ENCODE peak calls at places on chromosomes 6 and 20, in nine cellular contexts. C is GM06990, E is Panc1, Y is upper lobe of left lung, H is HFF-Myc, N is body of pancreas, X is AG09309, V is NB4, L is tibial nerve. M is an unnamed sample.

GRCh38 chr6:126228001-126228791 is 111.7 kb upstream of the CENPW start:
- DNase-seq in C (no peak), E (no peak), Y (no peak), H (no peak), N (no peak), X (no peak), V (no peak), L (no peak), M (no peak)

GRCh38 chr6:168926306-168926705 is 327.3 kb downstream of the THBS2 start:
- DNase-seq in C (no peak), E (no peak), Y (no peak), H (no peak), N (no peak), X (no peak), V (no peak), L (no peak), M (no peak)

GRCh38 chr20:53157443-53158408 is 185.6 kb downstream of the TSHZ2 start:
- DNase-seq in C (peak), E (peak), Y (peak), H (no peak), N (peak), X (peak), V (peak), L (no peak), M (no peak)

GRCh38 chr6:157193443-157193996 is 129.8 kb downstream of the TMEM242 start:
- DNase-seq in C (no peak), E (no peak), Y (no peak), H (no peak), N (no peak), X (no peak), V (no peak), L (no peak), M (no peak)

GRCh38 chr6:113221850-113222249 is 635.3 kb upstream of the MARCKS start:
- DNase-seq in C (no peak), E (no peak), Y (no peak), H (no peak), N (no peak), X (no peak), V (peak), L (no peak), M (no peak)

GRCh38 chr6:90315354-90315960 is 18.8 kb upstream of the BACH2 start:
- DNase-seq in C (no peak), E (no peak), Y (no peak), H (no peak), N (no peak), X (no peak), V (no peak), L (no peak), M (no peak)

GRCh38 chr20:32511358-32512046 is 73.6 kb downstream of the NOL4L start:
- DNase-seq in C (no peak), E (no peak), Y (no peak), H (no peak), N (no peak), X (no peak), V (peak), L (no peak), M (no peak)

GRCh38 chr20:9015984-9016324 is 52.9 kb upstream of the PLCB4 start:
- DNase-seq in C (no peak), E (no peak), Y (no peak), H (no peak), N (no peak), X (peak), V (no peak), L (no peak), M (peak)

GRCh38 chr6:149864578-149865535 is 698 bp upstream of the LRP11 start:
- DNase-seq in C (no peak), E (no peak), Y (no peak), H (no peak), N (peak), X (no peak), V (peak), L (no peak), M (no peak)

GRCh38 chr6:45709834-45710233 is 305.8 kb downstream of the CLIC5 start:
- DNase-seq in C (peak), E (no peak), Y (no peak), H (no peak), N (no peak), X (no peak), V (no peak), L (no peak), M (no peak)

GRCh38 chr6:131890091-131890490 is 61.1 kb downstream of the CCN2 start:
- DNase-seq in C (no peak), E (no peak), Y (no peak), H (no peak), N (no peak), X (no peak), V (no peak), L (no peak), M (no peak)

GRCh38 chr6:54525731-54526130 is 217.5 kb downstream of the TINAG start:
- DNase-seq in C (no peak), E (no peak), Y (no peak), H (peak), N (no peak), X (no peak), V (no peak), L (no peak), M (peak)

GRCh38 chr6:56370127-56370540 is 122.8 kb upstream of the COL21A1 start:
- DNase-seq in C (no peak), E (peak), Y (peak), H (peak), N (peak), X (no peak), V (no peak), L (peak), M (no peak)

GRCh38 chr20:38828514-38829295 is 23.2 kb downstream of the PPP1R16B start:
- DNase-seq in C (no peak), E (no peak), Y (no peak), H (no peak), N (no peak), X (no peak), V (no peak), L (no peak), M (no peak)

GRCh38 chr6:141265748-141266647 is 866.7 kb upstream of the GJE1 start:
- DNase-seq in C (no peak), E (no peak), Y (no peak), H (no peak), N (no peak), X (no peak), V (no peak), L (no peak), M (no peak)

GRCh38 chr6:1081566-1081965 is 230.3 kb upstream of the FOXQ1 start:
- DNase-seq in C (no peak), E (no peak), Y (no peak), H (peak), N (no peak), X (peak), V (no peak), L (no peak), M (no peak)

GRCh38 chr20:51554538-51555165 is 12.1 kb upstream of the NFATC2 start:
- DNase-seq in C (no peak), E (no peak), Y (no peak), H (no peak), N (no peak), X (peak), V (no peak), L (no peak), M (peak)

GRCh38 chr6:35461270-35461669 is 6.9 kb upstream of the RPL10A start:
- DNase-seq in C (no peak), E (no peak), Y (no peak), H (no peak), N (no peak), X (no peak), V (no peak), L (no peak), M (no peak)

GRCh38 chr6:111484655-111484974 is 1.6 kb upstream of the REV3L start:
- DNase-seq in C (peak), E (no peak), Y (no peak), H (no peak), N (no peak), X (no peak), V (no peak), L (no peak), M (no peak)

GRCh38 chr6:169173532-169174268 is 79.9 kb downstream of the THBS2 start:
- DNase-seq in C (no peak), E (no peak), Y (no peak), H (no peak), N (no peak), X (no peak), V (no peak), L (no peak), M (no peak)

GRCh38 chr6:128495536-128496333 is 24.7 kb downstream of the PTPRK start:
- DNase-seq in C (no peak), E (no peak), Y (no peak), H (no peak), N (no peak), X (no peak), V (no peak), L (no peak), M (no peak)

GRCh38 chr20:1566701-1567100 is 9.2 kb upstream of the SIRPD start:
- DNase-seq in C (no peak), E (no peak), Y (no peak), H (no peak), N (no peak), X (no peak), V (peak), L (no peak), M (no peak)

GRCh38 chr20:1568166-1568490 is 10.6 kb upstream of the SIRPD start:
- DNase-seq in C (no peak), E (no peak), Y (no peak), H (no peak), N (no peak), X (no peak), V (no peak), L (no peak), M (no peak)

GRCh38 chr20:1569417-1569861 is 11.9 kb upstream of the SIRPD start:
- DNase-seq in C (no peak), E (no peak), Y (peak), H (no peak), N (no peak), X (no peak), V (peak), L (no peak), M (no peak)

GRCh38 chr20:1565461-1565860 is 8.0 kb upstream of the SIRPD start:
- DNase-seq in C (no peak), E (no peak), Y (no peak), H (no peak), N (no peak), X (no peak), V (peak), L (no peak), M (no peak)

GRCh38 chr20:1567392-1568165 is 10.1 kb upstream of the SIRPD start:
- DNase-seq in C (no peak), E (no peak), Y (no peak), H (peak), N (no peak), X (peak), V (peak), L (no peak), M (no peak)
- TF ChIP-seq CTCF in C (no peak), E (no peak), Y (no peak), H (no peak), N (no peak), X (no peak), V (no peak), L (no peak), M (no peak)

GRCh38 chr6:79628466-79629288 is 2.5 kb upstream of the SH3BGRL2 start:
- DNase-seq in C (no peak), E (no peak), Y (no peak), H (no peak), N (no peak), X (no peak), V (no peak), L (no peak), M (no peak)
- H3K4me3 ChIP-seq in C (no peak), E (no peak), Y (no peak), H (no peak), N (no peak), X (no peak), V (no peak), L (no peak), M (no peak)

GRCh38 chr6:33383427-33384185 is 8.0 kb upstream of the KIFC1 start:
- DNase-seq in C (no peak), E (no peak), Y (no peak), H (no peak), N (no peak), X (no peak), V (no peak), L (no peak), M (no peak)

GRCh38 chr6:33390173-33390572 is 1.4 kb upstream of the KIFC1 start:
- DNase-seq in C (no peak), E (no peak), Y (no peak), H (no peak), N (no peak), X (no peak), V (no peak), L (no peak), M (no peak)

GRCh38 chr6:33380272-33380981 is 11.2 kb upstream of the KIFC1 start:
- DNase-seq in C (no peak), E (no peak), Y (no peak), H (no peak), N (no peak), X (no peak), V (no peak), L (no peak), M (no peak)

DNA sequence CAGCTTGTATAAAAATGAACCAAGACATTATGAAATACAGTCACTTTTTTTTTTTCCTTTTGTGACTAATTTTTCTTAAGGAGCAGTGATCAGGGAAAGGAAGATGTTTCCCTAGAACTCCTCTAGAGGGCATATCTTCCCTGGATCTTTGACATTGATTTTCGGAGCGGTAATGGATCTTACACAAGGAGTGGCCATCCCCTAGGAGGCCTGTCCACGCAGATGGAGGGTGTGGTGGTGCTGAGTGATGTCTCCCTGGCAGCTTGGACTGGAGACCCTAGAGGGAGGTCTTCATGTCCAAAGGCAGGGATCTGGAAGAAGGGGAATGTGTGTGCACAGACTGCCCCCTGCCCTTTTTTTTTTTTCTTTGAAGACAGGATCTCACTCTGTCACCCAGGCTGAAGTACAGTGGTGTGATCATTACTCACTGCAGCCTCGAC is 7.0 kb upstream of the KIFC1 start:
- DNase-seq in C (no peak), E (no peak), Y (no peak), H (no peak), N (no peak), X (peak), V (peak), L (no peak), M (peak)
- TF ChIP-seq CTCF in C (peak), E (peak), Y (no peak), H (peak), N (peak), X (peak), V (no peak), L (no peak), M (peak)

GRCh38 chr6:34226066-34226465 is 10.6 kb upstream of the HMGA1 start:
- DNase-seq in C (no peak), E (no peak), Y (no peak), H (no peak), N (no peak), X (no peak), V (no peak), L (no peak), M (no peak)

GRCh38 chr6:34226731-34227586 is 9.7 kb upstream of the HMGA1 start:
- DNase-seq in C (no peak), E (no peak), Y (no peak), H (no peak), N (no peak), X (no peak), V (peak), L (no peak), M (no peak)

GRCh38 chr6:34225551-34225950 is 11.1 kb upstream of the HMGA1 start:
- DNase-seq in C (no peak), E (no peak), Y (no peak), H (no peak), N (no peak), X (no peak), V (no peak), L (no peak), M (no peak)

GRCh38 chr6:34223964-34224940 is 12.4 kb upstream of the HMGA1 start:
- DNase-seq in C (peak), E (no peak), Y (peak), H (peak), N (peak), X (peak), V (peak), L (peak), M (peak)

DNA sequence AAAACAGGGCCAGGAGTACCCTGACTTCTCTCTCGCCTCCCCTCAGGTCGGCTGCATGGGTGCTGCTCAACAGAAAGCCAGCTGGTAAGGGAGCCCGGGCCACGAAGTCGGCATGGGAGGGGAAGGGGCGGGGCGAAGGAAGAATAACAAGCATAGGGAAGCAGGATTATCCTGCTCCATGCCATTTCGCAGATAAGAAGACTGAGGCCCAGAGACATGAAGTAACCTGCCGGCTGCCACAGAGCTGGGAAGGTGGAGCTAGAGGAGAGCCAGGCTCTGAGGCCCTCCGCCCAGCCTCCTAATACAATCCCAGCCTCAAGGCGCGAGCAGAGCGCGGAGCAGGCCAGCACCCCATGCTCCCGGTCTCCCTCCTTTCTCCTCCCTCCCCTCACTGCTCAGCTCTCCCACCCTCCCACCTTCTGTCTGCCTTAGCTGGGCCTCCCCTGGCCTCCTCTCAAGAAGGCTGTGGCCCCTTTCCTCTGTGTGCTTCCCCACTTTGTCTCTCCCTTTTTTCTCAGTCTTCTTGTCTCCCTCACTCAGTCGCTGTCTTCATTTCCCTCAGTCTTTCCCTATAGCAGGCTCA is 13.2 kb upstream of the HMGA1 start:
- DNase-seq in C (no peak), E (no peak), Y (no peak), H (no peak), N (peak), X (no peak), V (no peak), L (no peak), M (no peak)
- H3K4me3 ChIP-seq in C (peak), E (peak), Y (peak), H (peak), N (no peak), X (peak), V (peak), L (peak), M (peak)

DNA sequence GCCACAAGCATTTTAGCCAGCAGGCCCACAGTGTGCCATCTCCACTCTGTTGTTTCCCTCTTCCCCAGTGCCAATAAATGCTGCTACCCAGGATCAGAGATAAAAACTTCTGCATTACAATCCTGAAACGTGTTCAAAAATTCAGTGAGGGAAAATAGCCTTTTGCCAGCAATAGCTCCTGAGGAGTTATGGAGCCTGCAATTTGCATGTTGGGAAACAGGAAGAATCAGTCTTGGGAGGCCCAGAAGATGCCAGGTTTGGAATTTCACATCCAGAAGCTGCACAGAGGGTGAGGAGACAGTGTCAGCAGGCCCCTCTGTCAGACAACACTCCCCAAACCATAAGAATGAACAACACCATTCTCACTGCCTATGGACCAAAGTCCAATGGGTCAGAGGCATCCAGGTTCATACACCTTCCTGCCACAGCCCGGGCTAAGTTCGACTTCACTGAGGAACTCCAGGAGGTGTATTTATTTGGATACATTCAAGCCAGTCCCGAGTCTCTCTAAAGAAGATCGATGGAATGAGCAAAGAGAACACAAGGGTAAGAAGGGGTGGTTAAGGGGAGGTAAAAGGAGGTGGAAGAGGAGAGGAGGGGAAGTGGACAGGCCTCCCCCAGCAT is 20.8 kb downstream of the RRBP1 start:
- DNase-seq in C (no peak), E (no peak), Y (no peak), H (no peak), N (peak), X (peak), V (no peak), L (peak), M (no peak)
- TF ChIP-seq CTCF in C (no peak), E (no peak), Y (no peak), H (no peak), N (no peak), X (no peak), V (no peak), L (no peak), M (no peak)

GRCh38 chr20:63567132-63567381 is 7.0 kb downstream of the HELZ2 start:
- DNase-seq in C (no peak), E (no peak), Y (no peak), H (no peak), N (no peak), X (no peak), V (peak), L (no peak), M (no peak)

GRCh38 chr20:63568170-63568981 is 5.7 kb downstream of the HELZ2 start:
- DNase-seq in C (peak), E (no peak), Y (no peak), H (no peak), N (no peak), X (no peak), V (peak), L (no peak), M (no peak)

GRCh38 chr20:63568986-63569949 is 4.8 kb downstream of the HELZ2 start:
- DNase-seq in C (no peak), E (no peak), Y (no peak), H (no peak), N (no peak), X (no peak), V (peak), L (no peak), M (no peak)

GRCh38 chr20:63566395-63567131 is 7.5 kb downstream of the HELZ2 start:
- DNase-seq in C (no peak), E (no peak), Y (no peak), H (no peak), N (peak), X (no peak), V (no peak), L (no peak), M (no peak)

DNA sequence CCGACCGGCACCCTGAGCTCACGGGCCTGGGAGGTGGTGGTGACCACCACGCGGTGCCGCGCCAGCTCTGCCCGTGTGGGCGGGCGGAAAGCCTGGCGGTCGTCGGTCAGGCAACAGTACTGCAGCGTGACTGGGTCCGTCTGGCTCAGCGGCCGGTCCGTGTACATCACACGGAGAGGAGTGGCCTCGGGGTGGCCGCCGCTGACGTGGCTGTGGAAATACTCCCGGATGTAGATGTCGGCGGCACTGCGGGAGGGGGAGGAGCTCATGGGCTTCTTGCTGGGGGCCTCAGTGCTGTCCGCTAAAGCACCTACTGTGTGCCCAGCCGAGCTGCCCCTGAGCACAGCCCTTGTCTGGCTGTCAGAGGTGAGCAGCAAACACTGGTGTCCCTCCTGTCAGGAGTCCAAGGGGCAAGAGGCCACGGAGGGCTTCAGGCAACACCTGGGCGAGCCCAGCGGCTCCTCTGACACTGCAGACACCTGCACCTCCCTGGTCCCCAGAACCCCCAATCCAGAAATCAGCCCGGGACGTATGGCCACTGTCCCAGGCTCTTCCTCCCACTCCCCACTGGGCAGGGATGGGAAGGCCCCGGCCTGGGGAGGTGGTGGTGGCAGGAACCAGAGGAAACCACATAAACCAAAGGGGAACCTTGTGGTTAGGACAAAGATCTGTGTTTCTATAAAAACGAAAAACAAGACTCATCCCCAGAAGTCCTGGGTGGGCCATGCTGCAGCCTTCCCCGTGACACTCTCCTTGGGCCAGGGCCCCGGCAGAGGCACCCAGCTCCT is 6.5 kb downstream of the HELZ2 start:
- DNase-seq in C (peak), E (no peak), Y (peak), H (no peak), N (no peak), X (no peak), V (peak), L (no peak), M (no peak)
- H3K4me3 ChIP-seq in C (no peak), E (no peak), Y (no peak), H (no peak), N (no peak), X (no peak), V (no peak), L (no peak), M (no peak)

GRCh38 chr6:146913842-146914562 is 290.2 kb upstream of the STXBP5 start:
- DNase-seq in C (no peak), E (peak), Y (peak), H (peak), N (peak), X (peak), V (peak), L (peak), M (peak)
- TF ChIP-seq CTCF in C (no peak), E (no peak), Y (no peak), H (no peak), N (no peak), X (no peak), V (no peak), L (no peak), M (peak)